ENCODE peak calls at places on chromosomes 13 and 19, in four cellular contexts. G is esophagus squamous epithelium, W is left ventricle myocardium inferior, Q is cardiac muscle cell. Z is an unnamed sample.

GRCh38 chr19:38252935-38253691 is 3.1 kb downstream of the PPP1R14A start:
- DNase-seq in Q (peak; percentile 10), W (peak; percentile 53), G (no peak), Z (no peak)

GRCh38 chr19:31312004-31312403 is 37.2 kb downstream of the TSHZ3 start:
- DNase-seq in W (no peak), G (no peak), Q (no peak), Z (no peak)

GRCh38 chr19:11261902-11262839 is at the start of gene DOCK6:
- DNase-seq in W (peak; percentile 49), G (no peak), Q (peak; percentile 49), Z (no peak)

GRCh38 chr19:2629491-2630351 is 72.8 kb downstream of the GNG7 start:
- DNase-seq in G (no peak), Q (no peak), W (no peak), Z (no peak)

GRCh38 chr19:33397536-33398360 is 24.2 kb downstream of the CEBPG start:
- DNase-seq in G (no peak), Q (no peak), W (no peak), Z (no peak)

GRCh38 chr19:11152318-11153062 is 3.1 kb downstream of the SPC24 start:
- DNase-seq in W (peak; percentile 72), Q (no peak), G (no peak), Z (no peak)

GRCh38 chr19:13051581-13052165 is 51.0 kb downstream of the LYL1 start:
- DNase-seq in G (no peak), W (peak; percentile 66), Q (peak; percentile 87), Z (peak; percentile 85)

GRCh38 chr13:44322928-44323327 is 50.7 kb upstream of the SERP2 start:
- DNase-seq in Q (no peak), G (no peak), W (no peak), Z (no peak)

GRCh38 chr13:61546911-61547310 is 131.3 kb upstream of the PCDH20 start:
- DNase-seq in G (no peak), Q (no peak), W (no peak), Z (no peak)

GRCh38 chr13:44591316-44591715 is 15.2 kb upstream of the TSC22D1 start:
- DNase-seq in W (no peak), G (no peak), Q (no peak), Z (no peak)

GRCh38 chr19:49153167-49153809 is 1.9 kb downstream of the HRC start:
- DNase-seq in W (no peak), G (no peak), Q (no peak), Z (no peak)

GRCh38 chr19:33639034-33639681 is 17.4 kb downstream of the CHST8 start:
- DNase-seq in W (no peak), Q (no peak), G (no peak), Z (no peak)

GRCh38 chr19:18477042-18477760 is 39.3 kb upstream of the ISYNA1 start:
- DNase-seq in Q (no peak), W (no peak), G (no peak), Z (no peak)

GRCh38 chr13:42041684-42042035 is 6.8 kb upstream of the DGKH start:
- DNase-seq in Q (peak; percentile 73), G (no peak), W (peak; percentile 50), Z (peak; percentile 67)

GRCh38 chr19:50415661-50416033 is 3.1 kb upstream of the SPIB start:
- DNase-seq in Q (no peak), G (peak; percentile 51), W (peak; percentile 27), Z (no peak)

GRCh38 chr13:51180853-51181511 is 41.2 kb upstream of the FAM124A start:
- DNase-seq in W (no peak), G (no peak), Q (no peak), Z (no peak)
- H3K27me3 ChIP-seq in W (peaks cover 19% of the 10 kb centered on the region), G (peaks cover 48% of the 10 kb centered on the region), Q (no peaks in the 10 kb centered on the region), Z (no peaks in the 10 kb centered on the region)

GRCh38 chr19:29645491-29645867 is 19.8 kb upstream of the PLEKHF1 start:
- DNase-seq in W (no peak), G (no peak), Q (no peak), Z (no peak)
- H3K4me3 ChIP-seq in W (no peak overlapping the region), G (no peak overlapping the region), Q (no peak overlapping the region), Z (no peak overlapping the region)

GRCh38 chr19:6098574-6098973 is 11.7 kb downstream of the RFX2 start:
- DNase-seq in Q (no peak), W (no peak), G (no peak), Z (no peak)

GRCh38 chr19:6099633-6100032 is 10.7 kb downstream of the RFX2 start:
- DNase-seq in Q (peak; percentile 55), W (no peak), G (no peak), Z (no peak)

GRCh38 chr19:6099037-6099436 is 11.3 kb downstream of the RFX2 start:
- DNase-seq in G (no peak), Q (no peak), W (no peak), Z (no peak)

GRCh38 chr19:6095760-6096159 is 14.5 kb downstream of the RFX2 start:
- DNase-seq in G (no peak), Q (no peak), W (no peak), Z (no peak)

DNA sequence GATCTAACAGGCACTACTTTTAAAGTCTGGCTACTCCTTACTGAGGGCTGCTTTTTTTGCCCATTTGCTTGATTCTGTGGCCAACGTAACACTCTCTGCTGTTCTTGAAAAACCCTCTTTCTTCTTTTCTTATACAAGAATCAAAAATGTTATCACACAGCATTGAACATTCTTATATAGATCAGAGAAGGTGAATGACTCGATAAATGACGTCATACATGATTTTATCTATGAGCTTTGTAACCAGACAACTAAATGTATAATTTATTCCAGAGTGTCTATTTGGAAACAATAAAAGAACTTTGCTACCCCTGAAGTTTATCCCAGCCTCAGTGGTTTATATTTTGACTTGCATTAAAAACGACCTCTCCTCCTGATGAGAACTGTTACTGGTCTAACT is 12.4 kb downstream of the RFX2 start:
- DNase-seq in Q (no peak), W (no peak), G (no peak), Z (no peak)
- H3K27me3 ChIP-seq in Q (no peaks in the 10 kb centered on the region), W (no peaks in the 10 kb centered on the region), G (no peaks in the 10 kb centered on the region), Z (no peaks in the 10 kb centered on the region)

DNA sequence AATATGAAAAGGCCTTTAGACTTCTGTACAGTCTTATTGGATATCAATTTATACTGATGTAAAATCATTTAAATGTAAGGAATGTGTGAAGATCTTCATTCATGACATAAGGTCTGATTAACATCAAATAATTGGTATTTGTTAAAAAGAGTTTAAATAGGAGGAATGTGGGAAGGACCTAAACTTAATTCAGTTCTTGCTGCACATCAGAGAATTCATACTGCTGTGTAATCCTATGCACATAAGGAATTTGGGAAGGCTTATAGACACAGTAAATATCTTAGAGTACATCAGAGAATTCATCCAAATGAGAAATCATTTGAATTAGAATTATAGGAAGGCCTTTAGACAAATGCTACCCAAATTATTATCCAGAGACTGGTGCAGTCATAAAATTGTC is 21.7 kb downstream of the ZNF283 start:
- DNase-seq in W (no peak), Q (no peak), G (no peak), Z (no peak)
- H3K4me3 ChIP-seq in W (no peak overlapping the region), Q (no peak overlapping the region), G (no peak overlapping the region), Z (no peak overlapping the region)

GRCh38 chr13:78604782-78605611 is 1.6 kb upstream of the POU4F1 start:
- DNase-seq in Q (no peak), W (no peak), G (no peak), Z (no peak)
- H3K27me3 ChIP-seq in Q (peaks cover 99% of the 10 kb centered on the region), W (peaks cover 97% of the 10 kb centered on the region), G (peaks cover 98% of the 10 kb centered on the region), Z (peaks cover 19% of the 10 kb centered on the region)

GRCh38 chr13:107866666-107867623 is 348.4 kb downstream of the LIG4 start:
- DNase-seq in W (no peak), Q (peak; percentile 66), G (no peak), Z (peak; percentile 51)
- H3K4me3 ChIP-seq in W (peak overlapping the region; percentile 59), Q (peak overlapping the region; percentile 58), G (peak overlapping the region; percentile 62), Z (peak overlapping the region; percentile 37)

DNA sequence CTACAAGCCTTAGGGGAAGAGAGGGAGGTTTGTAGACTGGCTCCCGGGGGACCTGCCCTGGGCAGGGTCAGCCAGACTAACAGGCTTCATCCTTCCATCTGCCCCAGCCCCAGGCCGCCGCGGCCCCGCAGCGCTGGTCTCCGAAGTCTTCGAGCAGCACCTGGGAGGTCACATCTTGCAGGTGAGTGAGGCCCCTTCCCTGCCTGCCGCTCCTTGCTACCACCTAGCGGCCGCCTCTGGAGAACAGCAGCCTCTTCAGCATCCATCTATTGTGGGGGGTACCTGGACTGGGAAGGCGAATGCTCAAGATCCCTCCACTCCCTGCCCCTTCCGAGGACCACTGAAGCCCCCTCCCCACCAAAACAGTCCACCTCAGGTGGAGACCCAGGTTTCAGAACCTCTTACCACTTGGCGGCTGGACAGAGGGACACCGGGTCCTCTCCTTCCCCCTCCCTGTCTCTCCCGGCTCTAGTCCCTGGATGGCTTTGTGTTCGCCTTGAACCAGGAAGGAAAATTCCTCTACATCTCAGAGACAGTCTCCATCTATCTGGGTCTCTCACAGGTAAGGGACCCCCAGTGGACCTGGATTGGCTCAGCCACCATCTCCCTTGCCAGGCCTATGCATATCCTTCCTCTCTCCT is 12.7 kb downstream of the NPAS1 start:
- DNase-seq in W (no peak), Q (peak; percentile 63), G (no peak), Z (no peak)
- H3K27me3 ChIP-seq in W (peaks cover 72% of the 10 kb centered on the region), Q (peaks cover 11% of the 10 kb centered on the region), G (peaks cover 76% of the 10 kb centered on the region), Z (no peaks in the 10 kb centered on the region)

GRCh38 chr13:99061411-99061810 is 83.5 kb upstream of the DOCK9 start:
- DNase-seq in Q (no peak), W (no peak), G (no peak), Z (no peak)

GRCh38 chr13:99063952-99064351 is 86.1 kb upstream of the DOCK9 start:
- DNase-seq in Q (no peak), G (no peak), W (no peak), Z (no peak)

GRCh38 chr13:99063178-99063577 is 85.3 kb upstream of the DOCK9 start:
- DNase-seq in W (no peak), Q (no peak), G (no peak), Z (no peak)

GRCh38 chr13:99064624-99065249 is 86.9 kb upstream of the DOCK9 start:
- DNase-seq in Q (no peak), G (no peak), W (no peak), Z (no peak)

GRCh38 chr13:99062593-99062992 is 84.7 kb upstream of the DOCK9 start:
- DNase-seq in G (no peak), W (peak; percentile 30), Q (no peak), Z (no peak)
- H3K4me3 ChIP-seq in G (peak overlapping the region; percentile 36), W (no peak overlapping the region), Q (no peak overlapping the region), Z (no peak overlapping the region)

DNA sequence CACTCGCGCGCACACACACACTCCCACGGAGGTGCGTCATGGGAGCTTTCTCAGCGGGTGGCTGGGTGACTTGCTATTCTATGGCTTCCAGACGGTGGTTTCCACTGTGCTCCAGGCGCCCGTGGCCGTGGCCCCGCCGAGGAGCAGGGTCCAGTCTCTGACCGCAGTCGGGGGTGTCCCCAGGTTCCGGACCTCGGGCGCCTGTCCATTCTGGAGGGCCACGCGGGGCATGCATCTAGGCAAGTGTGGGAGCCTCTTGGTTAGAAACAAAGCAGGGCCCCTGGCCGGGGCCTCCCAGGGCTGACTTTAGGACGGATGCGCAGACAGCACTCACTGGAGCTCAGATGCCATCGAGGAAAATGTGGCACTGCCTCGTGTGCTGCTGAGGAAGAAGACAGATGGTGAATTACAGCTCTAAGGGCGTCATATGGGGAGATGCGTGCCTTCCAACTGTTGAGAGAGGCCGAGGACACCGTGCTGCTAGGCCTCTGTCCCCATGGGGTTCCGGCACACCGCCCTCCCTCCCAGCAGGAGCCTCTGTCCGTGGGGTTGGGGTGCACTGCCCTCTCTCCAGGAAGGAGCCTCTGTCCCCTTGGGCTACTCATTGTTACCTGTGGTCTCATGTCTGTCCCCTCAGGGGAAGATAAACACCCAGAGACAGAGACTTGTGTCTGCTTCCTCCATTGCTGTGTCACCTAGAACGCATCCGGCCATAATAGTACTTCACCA is 38.1 kb downstream of the TMEM255B start:
- DNase-seq in W (no peak), G (no peak), Q (no peak), Z (no peak)
- H3K27me3 ChIP-seq in W (peaks cover 9% of the 10 kb centered on the region), G (peaks cover 30% of the 10 kb centered on the region), Q (no peaks in the 10 kb centered on the region), Z (no peaks in the 10 kb centered on the region)

Z was measured in HAP-1.